ENCODE peak calls at places on chromosomes 1 and 21, in eight cellular contexts. One of them, this sample, is unnamed.

GRCh38 chr1:117613249-117613968 is 7.6 kb downstream of the TENT5C start:
- DNase-seq in heart right ventricle: no peak
- DNase-seq in tibial nerve: no peak
- DNase-seq in fibroblast of lung: no peak
- DNase-seq in NB4: peak
- DNase-seq in neural progenitor cell: no peak
- DNase-seq in SK-N-SH: no peak
- DNase-seq in stomach: no peak
- DNase-seq in this sample: no peak

GRCh38 chr21:41167348-41168342 is at the start of gene BACE2:
- DNase-seq in heart right ventricle: peak
- DNase-seq in fibroblast of lung: peak
- DNase-seq in tibial nerve: peak
- DNase-seq in stomach: peak
- DNase-seq in NB4: no peak
- DNase-seq in neural progenitor cell: peak
- DNase-seq in SK-N-SH: peak
- DNase-seq in this sample: no peak

GRCh38 chr1:246041360-246041759 is 465.7 kb downstream of the SMYD3 start:
- DNase-seq in NB4: no peak
- DNase-seq in stomach: no peak
- DNase-seq in SK-N-SH: no peak
- DNase-seq in tibial nerve: no peak
- DNase-seq in neural progenitor cell: no peak
- DNase-seq in heart right ventricle: no peak
- DNase-seq in fibroblast of lung: no peak
- DNase-seq in this sample: no peak

GRCh38 chr21:25895565-25896205 is 160.9 kb downstream of the GABPA start:
- DNase-seq in neural progenitor cell: peak
- DNase-seq in heart right ventricle: no peak
- DNase-seq in NB4: peak
- DNase-seq in tibial nerve: peak
- DNase-seq in fibroblast of lung: peak
- DNase-seq in stomach: no peak
- DNase-seq in SK-N-SH: peak
- DNase-seq in this sample: no peak

GRCh38 chr1:76086109-76086508 is 11.6 kb downstream of the ST6GALNAC3 start:
- DNase-seq in stomach: no peak
- DNase-seq in NB4: no peak
- DNase-seq in SK-N-SH: no peak
- DNase-seq in tibial nerve: no peak
- DNase-seq in fibroblast of lung: peak
- DNase-seq in neural progenitor cell: no peak
- DNase-seq in heart right ventricle: no peak
- DNase-seq in this sample: no peak

GRCh38 chr1:187513190-187513589 is 684.4 kb downstream of the PLA2G4A start:
- DNase-seq in heart right ventricle: no peak
- DNase-seq in tibial nerve: no peak
- DNase-seq in NB4: peak
- DNase-seq in SK-N-SH: no peak
- DNase-seq in stomach: no peak
- DNase-seq in neural progenitor cell: no peak
- DNase-seq in fibroblast of lung: no peak
- DNase-seq in this sample: no peak

GRCh38 chr1:26894263-26894662 is 4.2 kb upstream of the GPN2 start:
- DNase-seq in NB4: no peak
- DNase-seq in stomach: no peak
- DNase-seq in heart right ventricle: no peak
- DNase-seq in fibroblast of lung: no peak
- DNase-seq in neural progenitor cell: no peak
- DNase-seq in SK-N-SH: no peak
- DNase-seq in tibial nerve: no peak
- DNase-seq in this sample: no peak

GRCh38 chr1:111062081-111062480 is 77.8 kb downstream of the DRAM2 start:
- DNase-seq in SK-N-SH: no peak
- DNase-seq in NB4: no peak
- DNase-seq in stomach: no peak
- DNase-seq in neural progenitor cell: no peak
- DNase-seq in heart right ventricle: no peak
- DNase-seq in tibial nerve: no peak
- DNase-seq in fibroblast of lung: no peak
- DNase-seq in this sample: no peak

GRCh38 chr1:9792156-9793042 is 31.4 kb downstream of the CLSTN1 start:
- DNase-seq in tibial nerve: no peak
- DNase-seq in NB4: no peak
- DNase-seq in SK-N-SH: peak
- DNase-seq in fibroblast of lung: peak
- DNase-seq in neural progenitor cell: no peak
- DNase-seq in heart right ventricle: no peak
- DNase-seq in stomach: no peak
- DNase-seq in this sample: no peak

GRCh38 chr1:28552482-28553228 is at the start of gene TRNAU1AP:
- DNase-seq in heart right ventricle: peak
- DNase-seq in tibial nerve: peak
- DNase-seq in SK-N-SH: peak
- DNase-seq in neural progenitor cell: peak
- DNase-seq in fibroblast of lung: peak
- DNase-seq in NB4: peak
- DNase-seq in stomach: peak
- DNase-seq in this sample: peak

GRCh38 chr1:233867028-233867427 is 37.4 kb upstream of the SLC35F3 start:
- DNase-seq in tibial nerve: no peak
- DNase-seq in NB4: no peak
- DNase-seq in fibroblast of lung: no peak
- DNase-seq in SK-N-SH: no peak
- DNase-seq in stomach: no peak
- DNase-seq in neural progenitor cell: no peak
- DNase-seq in heart right ventricle: no peak
- DNase-seq in this sample: no peak

GRCh38 chr1:45518910-45519309 is 2.8 kb downstream of the PRDX1 start:
- DNase-seq in stomach: no peak
- DNase-seq in fibroblast of lung: peak
- DNase-seq in NB4: no peak
- DNase-seq in SK-N-SH: no peak
- DNase-seq in tibial nerve: no peak
- DNase-seq in heart right ventricle: no peak
- DNase-seq in neural progenitor cell: peak
- DNase-seq in this sample: no peak

GRCh38 chr1:156658945-156659574 is 17.1 kb downstream of the BCAN start:
- DNase-seq in SK-N-SH: no peak
- DNase-seq in tibial nerve: no peak
- DNase-seq in stomach: no peak
- DNase-seq in heart right ventricle: no peak
- DNase-seq in neural progenitor cell: no peak
- DNase-seq in fibroblast of lung: no peak
- DNase-seq in NB4: no peak
- DNase-seq in this sample: no peak

GRCh38 chr1:173489149-173489600 is 12.0 kb downstream of the PRDX6 start:
- DNase-seq in heart right ventricle: no peak
- DNase-seq in stomach: no peak
- DNase-seq in NB4: peak
- DNase-seq in fibroblast of lung: no peak
- DNase-seq in tibial nerve: no peak
- DNase-seq in SK-N-SH: no peak
- DNase-seq in neural progenitor cell: peak
- DNase-seq in this sample: no peak

GRCh38 chr1:229819091-229819490 is 193.0 kb downstream of the URB2 start:
- DNase-seq in neural progenitor cell: no peak
- DNase-seq in fibroblast of lung: no peak
- DNase-seq in tibial nerve: no peak
- DNase-seq in stomach: no peak
- DNase-seq in heart right ventricle: no peak
- DNase-seq in SK-N-SH: no peak
- DNase-seq in NB4: no peak
- DNase-seq in this sample: no peak

GRCh38 chr1:32761253-32761877 is 55.8 kb downstream of the YARS1 start:
- DNase-seq in heart right ventricle: no peak
- DNase-seq in stomach: peak
- DNase-seq in neural progenitor cell: no peak
- DNase-seq in NB4: no peak
- DNase-seq in fibroblast of lung: peak
- DNase-seq in tibial nerve: peak
- DNase-seq in SK-N-SH: peak
- DNase-seq in this sample: no peak

GRCh38 chr1:161726631-161727342 is 5.4 kb downstream of the FCRLB start:
- DNase-seq in heart right ventricle: peak
- DNase-seq in stomach: peak
- DNase-seq in neural progenitor cell: peak
- DNase-seq in tibial nerve: peak
- DNase-seq in NB4: peak
- DNase-seq in fibroblast of lung: peak
- DNase-seq in SK-N-SH: peak
- DNase-seq in this sample: peak

GRCh38 chr21:35328856-35329455 is 279.9 kb upstream of the RUNX1 start:
- DNase-seq in SK-N-SH: no peak
- DNase-seq in tibial nerve: no peak
- DNase-seq in stomach: peak
- DNase-seq in fibroblast of lung: no peak
- DNase-seq in heart right ventricle: no peak
- DNase-seq in NB4: no peak
- DNase-seq in neural progenitor cell: no peak
- DNase-seq in this sample: no peak

GRCh38 chr1:152013664-152014237 is 20.1 kb upstream of the S100A10 start:
- DNase-seq in fibroblast of lung: no peak
- DNase-seq in stomach: peak
- DNase-seq in NB4: peak
- DNase-seq in neural progenitor cell: peak
- DNase-seq in tibial nerve: no peak
- DNase-seq in SK-N-SH: no peak
- DNase-seq in heart right ventricle: no peak
- DNase-seq in this sample: no peak
- TF ChIP-seq CTCF in fibroblast of lung: peak
- TF ChIP-seq CTCF in stomach: peak
- TF ChIP-seq CTCF in NB4: peak
- TF ChIP-seq CTCF in neural progenitor cell: peak
- TF ChIP-seq CTCF in tibial nerve: no peak
- TF ChIP-seq CTCF in SK-N-SH: peak
- TF ChIP-seq CTCF in heart right ventricle: peak
- TF ChIP-seq CTCF in this sample: peak

DNA sequence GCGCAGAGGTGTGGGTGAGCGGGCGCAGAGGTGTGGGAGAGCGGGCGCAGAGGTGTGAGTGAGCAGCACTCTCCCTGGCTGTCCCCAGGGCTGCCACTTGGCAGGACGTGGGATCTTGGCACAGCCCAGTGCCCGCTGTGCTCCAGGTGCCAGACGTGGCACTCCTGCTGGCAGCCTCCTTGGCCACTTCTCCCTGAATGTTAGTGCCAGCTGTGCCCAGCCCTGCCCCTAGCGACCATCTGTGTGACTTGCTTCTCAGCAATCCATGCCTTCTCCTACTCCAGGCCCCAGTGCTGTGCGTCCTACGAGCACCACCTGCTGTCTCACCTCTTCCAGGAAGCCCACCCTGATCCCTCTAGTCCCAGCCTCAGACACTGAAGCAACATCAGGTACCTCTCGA is 30.5 kb downstream of the KRTAP10-1 start:
- DNase-seq in neural progenitor cell: no peak
- DNase-seq in SK-N-SH: peak
- DNase-seq in stomach: peak
- DNase-seq in NB4: peak
- DNase-seq in heart right ventricle: peak
- DNase-seq in fibroblast of lung: no peak
- DNase-seq in tibial nerve: no peak
- DNase-seq in this sample: no peak
- TF ChIP-seq CTCF in neural progenitor cell: no peak
- TF ChIP-seq CTCF in SK-N-SH: peak
- TF ChIP-seq CTCF in stomach: peak
- TF ChIP-seq CTCF in NB4: no peak
- TF ChIP-seq CTCF in heart right ventricle: peak
- TF ChIP-seq CTCF in fibroblast of lung: no peak
- TF ChIP-seq CTCF in tibial nerve: no peak
- TF ChIP-seq CTCF in this sample: no peak

GRCh38 chr1:31628931-31629582 is 11.6 kb downstream of the HCRTR1 start:
- DNase-seq in stomach: no peak
- DNase-seq in NB4: no peak
- DNase-seq in heart right ventricle: no peak
- DNase-seq in SK-N-SH: peak
- DNase-seq in fibroblast of lung: no peak
- DNase-seq in neural progenitor cell: no peak
- DNase-seq in tibial nerve: no peak
- DNase-seq in this sample: no peak

GRCh38 chr1:31637915-31638673 is 6.6 kb downstream of the PEF1 start:
- DNase-seq in NB4: no peak
- DNase-seq in heart right ventricle: no peak
- DNase-seq in fibroblast of lung: no peak
- DNase-seq in SK-N-SH: no peak
- DNase-seq in tibial nerve: no peak
- DNase-seq in stomach: no peak
- DNase-seq in neural progenitor cell: no peak
- DNase-seq in this sample: no peak

GRCh38 chr1:31627930-31628421 is 10.5 kb downstream of the HCRTR1 start:
- DNase-seq in fibroblast of lung: no peak
- DNase-seq in SK-N-SH: peak
- DNase-seq in neural progenitor cell: no peak
- DNase-seq in NB4: no peak
- DNase-seq in heart right ventricle: peak
- DNase-seq in tibial nerve: no peak
- DNase-seq in stomach: peak
- DNase-seq in this sample: no peak

GRCh38 chr1:31632649-31633048 is 12.0 kb downstream of the PEF1 start:
- DNase-seq in tibial nerve: no peak
- DNase-seq in fibroblast of lung: no peak
- DNase-seq in SK-N-SH: no peak
- DNase-seq in NB4: no peak
- DNase-seq in neural progenitor cell: no peak
- DNase-seq in heart right ventricle: no peak
- DNase-seq in stomach: no peak
- DNase-seq in this sample: no peak

GRCh38 chr1:31633117-31633516 is 11.6 kb downstream of the PEF1 start:
- DNase-seq in neural progenitor cell: peak
- DNase-seq in SK-N-SH: no peak
- DNase-seq in fibroblast of lung: no peak
- DNase-seq in heart right ventricle: no peak
- DNase-seq in NB4: peak
- DNase-seq in stomach: peak
- DNase-seq in tibial nerve: no peak
- DNase-seq in this sample: no peak
- TF ChIP-seq CTCF in neural progenitor cell: peak
- TF ChIP-seq CTCF in SK-N-SH: peak
- TF ChIP-seq CTCF in fibroblast of lung: peak
- TF ChIP-seq CTCF in heart right ventricle: peak
- TF ChIP-seq CTCF in NB4: peak
- TF ChIP-seq CTCF in stomach: peak
- TF ChIP-seq CTCF in tibial nerve: no peak
- TF ChIP-seq CTCF in this sample: no peak

DNA sequence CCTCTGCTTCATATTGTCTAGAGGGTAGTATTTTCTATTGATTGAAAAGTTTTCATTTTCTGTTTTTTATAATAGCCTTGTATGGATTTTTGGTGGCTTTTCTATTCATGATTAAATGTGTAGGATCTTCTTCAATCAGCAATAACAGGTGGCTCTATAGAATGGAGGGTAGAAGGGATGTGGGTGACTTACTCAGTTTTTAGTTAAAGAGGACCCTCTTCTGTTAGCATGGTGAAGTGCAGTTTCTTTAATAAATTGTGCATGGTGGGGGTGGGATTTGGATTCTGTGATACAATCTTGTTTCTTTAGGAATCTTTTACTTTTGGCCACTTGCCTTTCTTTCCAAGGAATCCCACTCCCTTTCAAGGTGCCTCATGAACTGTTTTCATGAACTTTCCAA is 64.7 kb downstream of the SLC35A3 start:
- DNase-seq in neural progenitor cell: peak
- DNase-seq in NB4: peak
- DNase-seq in fibroblast of lung: peak
- DNase-seq in stomach: no peak
- DNase-seq in heart right ventricle: no peak
- DNase-seq in SK-N-SH: peak
- DNase-seq in tibial nerve: no peak
- DNase-seq in this sample: no peak
- TF ChIP-seq CTCF in neural progenitor cell: peak
- TF ChIP-seq CTCF in NB4: peak
- TF ChIP-seq CTCF in fibroblast of lung: peak
- TF ChIP-seq CTCF in stomach: no peak
- TF ChIP-seq CTCF in heart right ventricle: no peak
- TF ChIP-seq CTCF in SK-N-SH: peak
- TF ChIP-seq CTCF in tibial nerve: no peak
- TF ChIP-seq CTCF in this sample: peak